ENCODE peak calls at places on chromosome 13, in eight cellular contexts. One of them, this sample, is unnamed.

GRCh38 chr13:31115616-31116015 is 46.1 kb downstream of the HSPH1 start:
- DNase-seq in IMR-90: no peak
- DNase-seq in mesothelial cell of epicardium: no peak
- DNase-seq in stimulated activated CD4-positive, alpha-beta T cell treated with anti-CD3 and anti-CD28 coated beads, Interleukin-4, amount 100 ng/mL, for 48 hours: no peak
- DNase-seq in stimulated activated CD8-positive, alpha-beta memory T cell treated with anti-CD3 and anti-CD28 coated beads, Interleukin-15, amount 100 ng/mL, for 24 hours: no peak
- DNase-seq in EL: no peak
- DNase-seq in activated naive CD8-positive, alpha-beta T cell treated with anti-CD3 and anti-CD28 coated beads, Interleukin-2, amount 50 U/mL, for 24 hours: no peak
- DNase-seq in cardiac fibroblast: no peak
- DNase-seq in this sample: no peak

GRCh38 chr13:77776704-77777103 is 79.2 kb downstream of the SLAIN1 start:
- DNase-seq in IMR-90: no peak
- DNase-seq in mesothelial cell of epicardium: no peak
- DNase-seq in stimulated activated CD4-positive, alpha-beta T cell treated with anti-CD3 and anti-CD28 coated beads, Interleukin-4, amount 100 ng/mL, for 48 hours: no peak
- DNase-seq in stimulated activated CD8-positive, alpha-beta memory T cell treated with anti-CD3 and anti-CD28 coated beads, Interleukin-15, amount 100 ng/mL, for 24 hours: no peak
- DNase-seq in EL: no peak
- DNase-seq in activated naive CD8-positive, alpha-beta T cell treated with anti-CD3 and anti-CD28 coated beads, Interleukin-2, amount 50 U/mL, for 24 hours: no peak
- DNase-seq in cardiac fibroblast: no peak
- DNase-seq in this sample: no peak

GRCh38 chr13:77898097-77898496 is 20.5 kb downstream of the EDNRB start:
- DNase-seq in IMR-90: peak
- DNase-seq in mesothelial cell of epicardium: no peak
- DNase-seq in stimulated activated CD4-positive, alpha-beta T cell treated with anti-CD3 and anti-CD28 coated beads, Interleukin-4, amount 100 ng/mL, for 48 hours: no peak
- DNase-seq in stimulated activated CD8-positive, alpha-beta memory T cell treated with anti-CD3 and anti-CD28 coated beads, Interleukin-15, amount 100 ng/mL, for 24 hours: no peak
- DNase-seq in EL: no peak
- DNase-seq in activated naive CD8-positive, alpha-beta T cell treated with anti-CD3 and anti-CD28 coated beads, Interleukin-2, amount 50 U/mL, for 24 hours: no peak
- DNase-seq in cardiac fibroblast: peak
- DNase-seq in this sample: no peak

GRCh38 chr13:26810095-26810494 is 49.5 kb upstream of the GPR12 start:
- DNase-seq in IMR-90: no peak
- DNase-seq in mesothelial cell of epicardium: no peak
- DNase-seq in stimulated activated CD4-positive, alpha-beta T cell treated with anti-CD3 and anti-CD28 coated beads, Interleukin-4, amount 100 ng/mL, for 48 hours: no peak
- DNase-seq in stimulated activated CD8-positive, alpha-beta memory T cell treated with anti-CD3 and anti-CD28 coated beads, Interleukin-15, amount 100 ng/mL, for 24 hours: no peak
- DNase-seq in EL: no peak
- DNase-seq in activated naive CD8-positive, alpha-beta T cell treated with anti-CD3 and anti-CD28 coated beads, Interleukin-2, amount 50 U/mL, for 24 hours: no peak
- DNase-seq in cardiac fibroblast: no peak
- DNase-seq in this sample: no peak

GRCh38 chr13:51729853-51730553 is 74.0 kb downstream of the DHRS12 start:
- DNase-seq in IMR-90: peak
- DNase-seq in mesothelial cell of epicardium: no peak
- DNase-seq in stimulated activated CD4-positive, alpha-beta T cell treated with anti-CD3 and anti-CD28 coated beads, Interleukin-4, amount 100 ng/mL, for 48 hours: peak
- DNase-seq in stimulated activated CD8-positive, alpha-beta memory T cell treated with anti-CD3 and anti-CD28 coated beads, Interleukin-15, amount 100 ng/mL, for 24 hours: no peak
- DNase-seq in EL: peak
- DNase-seq in activated naive CD8-positive, alpha-beta T cell treated with anti-CD3 and anti-CD28 coated beads, Interleukin-2, amount 50 U/mL, for 24 hours: peak
- DNase-seq in cardiac fibroblast: peak
- DNase-seq in this sample: peak

GRCh38 chr13:44280461-44280860 is 93.2 kb upstream of the SERP2 start:
- DNase-seq in IMR-90: peak
- DNase-seq in mesothelial cell of epicardium: no peak
- DNase-seq in stimulated activated CD4-positive, alpha-beta T cell treated with anti-CD3 and anti-CD28 coated beads, Interleukin-4, amount 100 ng/mL, for 48 hours: no peak
- DNase-seq in stimulated activated CD8-positive, alpha-beta memory T cell treated with anti-CD3 and anti-CD28 coated beads, Interleukin-15, amount 100 ng/mL, for 24 hours: no peak
- DNase-seq in EL: peak
- DNase-seq in activated naive CD8-positive, alpha-beta T cell treated with anti-CD3 and anti-CD28 coated beads, Interleukin-2, amount 50 U/mL, for 24 hours: no peak
- DNase-seq in cardiac fibroblast: no peak
- DNase-seq in this sample: peak

GRCh38 chr13:40362502-40362901 is 303.9 kb downstream of the FOXO1 start:
- DNase-seq in IMR-90: no peak
- DNase-seq in mesothelial cell of epicardium: no peak
- DNase-seq in stimulated activated CD4-positive, alpha-beta T cell treated with anti-CD3 and anti-CD28 coated beads, Interleukin-4, amount 100 ng/mL, for 48 hours: no peak
- DNase-seq in stimulated activated CD8-positive, alpha-beta memory T cell treated with anti-CD3 and anti-CD28 coated beads, Interleukin-15, amount 100 ng/mL, for 24 hours: no peak
- DNase-seq in EL: no peak
- DNase-seq in activated naive CD8-positive, alpha-beta T cell treated with anti-CD3 and anti-CD28 coated beads, Interleukin-2, amount 50 U/mL, for 24 hours: no peak
- DNase-seq in cardiac fibroblast: peak
- DNase-seq in this sample: no peak

GRCh38 chr13:39900106-39900750 is 244.8 kb downstream of the COG6 start:
- DNase-seq in IMR-90: peak
- DNase-seq in mesothelial cell of epicardium: no peak
- DNase-seq in stimulated activated CD4-positive, alpha-beta T cell treated with anti-CD3 and anti-CD28 coated beads, Interleukin-4, amount 100 ng/mL, for 48 hours: no peak
- DNase-seq in stimulated activated CD8-positive, alpha-beta memory T cell treated with anti-CD3 and anti-CD28 coated beads, Interleukin-15, amount 100 ng/mL, for 24 hours: no peak
- DNase-seq in EL: no peak
- DNase-seq in activated naive CD8-positive, alpha-beta T cell treated with anti-CD3 and anti-CD28 coated beads, Interleukin-2, amount 50 U/mL, for 24 hours: no peak
- DNase-seq in cardiac fibroblast: peak
- DNase-seq in this sample: peak

This sample was measured in fibroblast of lung.